ENCODE peak calls at places on chromosome 1, in five cellular contexts. S is endothelial cell of umbilical vein, A is stomach, J is A549, B is MG63. U is an unnamed sample.
A peak's percentile ranks its signal among the peaks of the same experiment; 100 is the strongest.

GRCh38 chr1:167225920-167226319 is 5.2 kb downstream of the POU2F1 start:
- DNase-seq in S (no peak), A (no peak), J (no peak), B (no peak), U (no peak)

GRCh38 chr1:30400436-30400975 is 322.9 kb downstream of the MATN1 start:
- DNase-seq in S (no peak), A (no peak), J (no peak), B (no peak), U (no peak)

GRCh38 chr1:7526867-7527732 is 244.0 kb upstream of the VAMP3 start:
- DNase-seq in S (no peak), A (no peak), J (no peak), B (peak; percentile 16), U (no peak)

GRCh38 chr1:163596541-163597258 is 274.9 kb downstream of the NUF2 start:
- DNase-seq in S (no peak), A (no peak), J (no peak), B (no peak), U (no peak)

GRCh38 chr1:32876341-32877210 is 5.9 kb upstream of the FNDC5 start:
- DNase-seq in S (peak; percentile 58), A (peak; percentile 71), J (peak; percentile 34), B (peak; percentile 32), U (peak; percentile 27)

GRCh38 chr1:33088119-33088906 is 7.4 kb downstream of the AZIN2 start:
- DNase-seq in S (no peak), A (no peak), J (no peak), B (no peak), U (no peak)

GRCh38 chr1:225700889-225701465 is 48.1 kb upstream of the ENAH start:
- DNase-seq in S (no peak), A (no peak), J (no peak), B (no peak), U (no peak)

GRCh38 chr1:178941261-178941689 is 70.4 kb upstream of the ANGPTL1 start:
- DNase-seq in S (no peak), A (no peak), J (no peak), B (no peak), U (no peak)

GRCh38 chr1:40662864-40663263 is 2.6 kb downstream of the RIMS3 start:
- DNase-seq in S (no peak), A (no peak), J (no peak), B (peak; percentile 12), U (no peak)

GRCh38 chr1:5993553-5994510 is 1.6 kb upstream of the NPHP4 start:
- DNase-seq in S (no peak), A (no peak), J (no peak), B (no peak), U (peak; percentile 20)

GRCh38 chr1:162835157-162835899 is 25.6 kb downstream of the CCDC190 start:
- DNase-seq in S (no peak), A (no peak), J (no peak), B (no peak), U (no peak)

GRCh38 chr1:151164732-151165280 is 896 bp downstream of the LYSMD1 start:
- DNase-seq in S (no peak), A (peak; percentile 37), J (no peak), B (no peak), U (no peak)

GRCh38 chr1:33302325-33302724 is 18.6 kb downstream of the A3GALT2 start:
- DNase-seq in S (no peak), A (no peak), J (no peak), B (no peak), U (peak; percentile 7)

GRCh38 chr1:51328279-51328678 is 2.1 kb downstream of the TTC39A start:
- DNase-seq in S (no peak), A (no peak), J (no peak), B (no peak), U (no peak)

GRCh38 chr1:186144505-186144904 is 230.5 kb downstream of the TPR start:
- DNase-seq in S (no peak), A (no peak), J (no peak), B (no peak), U (no peak)

GRCh38 chr1:234093741-234094140 is 189.3 kb downstream of the SLC35F3 start:
- DNase-seq in S (no peak), A (no peak), J (no peak), B (no peak), U (no peak)

GRCh38 chr1:22317231-22317919 is 134.3 kb upstream of the ZBTB40 start:
- DNase-seq in S (peak; percentile 26), A (no peak), J (peak; percentile 25), B (no peak), U (no peak)

GRCh38 chr1:174398246-174398645 is 49.5 kb upstream of the GPR52 start:
- DNase-seq in S (no peak), A (no peak), J (no peak), B (peak; percentile 25), U (no peak)

GRCh38 chr1:81325404-81325803 is 475.3 kb upstream of the ADGRL2 start:
- DNase-seq in S (no peak), A (no peak), J (no peak), B (no peak), U (no peak)

GRCh38 chr1:24276791-24277190 is 42.4 kb upstream of the GRHL3 start:
- DNase-seq in S (no peak), A (no peak), J (no peak), B (no peak), U (no peak)

GRCh38 chr1:205410581-205411298 is 11.1 kb downstream of the LEMD1 start:
- DNase-seq in S (no peak), A (no peak), J (no peak), B (peak; percentile 9), U (no peak)

GRCh38 chr1:222618880-222619321 is 1.0 kb downstream of the MIA3 start:
- DNase-seq in S (peak; percentile 30), A (no peak), J (no peak), B (peak; percentile 55), U (no peak)

GRCh38 chr1:12620142-12620865 is 2.3 kb upstream of the DHRS3 start:
- DNase-seq in S (no peak), A (no peak), J (no peak), B (no peak), U (peak; percentile 55)

GRCh38 chr1:205750683-205751651 is 985 bp upstream of the NUCKS1 start:
- DNase-seq in S (no peak), A (no peak), J (peak; percentile 19), B (no peak), U (no peak)

GRCh38 chr1:105795741-105796140 is 1260.7 kb upstream of the PRMT6 start:
- DNase-seq in S (no peak), A (no peak), J (no peak), B (no peak), U (no peak)

GRCh38 chr1:150069923-150070322 is 2.3 kb downstream of the VPS45 start:
- DNase-seq in S (no peak), A (no peak), J (no peak), B (no peak), U (no peak)

GRCh38 chr1:171833091-171833822 is 8.0 kb upstream of the DNM3 start:
- DNase-seq in S (no peak), A (no peak), J (no peak), B (no peak), U (no peak)

GRCh38 chr1:9350011-9350907 is 57.6 kb downstream of the SPSB1 start:
- DNase-seq in S (no peak), A (no peak), J (no peak), B (peak; percentile 13), U (no peak)

GRCh38 chr1:27872059-27872801 is at the start of gene THEMIS2:
- DNase-seq in S (peak; percentile 52), A (peak; percentile 67), J (no peak), B (peak; percentile 77), U (peak; percentile 76)

GRCh38 chr1:218945050-218945449 is 228.6 kb upstream of the LYPLAL1 start:
- DNase-seq in S (peak; percentile 71), A (no peak), J (peak; percentile 22), B (no peak), U (no peak)

GRCh38 chr1:167328762-167329483 is 108.2 kb downstream of the POU2F1 start:
- DNase-seq in S (no peak), A (no peak), J (no peak), B (no peak), U (no peak)

GRCh38 chr1:28246427-28246832 is 10.5 kb downstream of the ATP5IF1 start:
- DNase-seq in S (peak; percentile 39), A (no peak), J (no peak), B (no peak), U (peak; percentile 88)

GRCh38 chr1:104353580-104353979 is 603.9 kb downstream of the AMY1C start:
- DNase-seq in S (no peak), A (no peak), J (no peak), B (no peak), U (no peak)

GRCh38 chr1:205266584-205267305 is 39.0 kb downstream of the TMCC2 start:
- DNase-seq in S (no peak), A (no peak), J (no peak), B (no peak), U (no peak)

GRCh38 chr1:183022202-183023145 is 746 bp upstream of the LAMC1 start:
- DNase-seq in S (peak; percentile 99), A (peak; percentile 82), J (peak; percentile 90), B (peak; percentile 92), U (peak; percentile 13)

DNA sequence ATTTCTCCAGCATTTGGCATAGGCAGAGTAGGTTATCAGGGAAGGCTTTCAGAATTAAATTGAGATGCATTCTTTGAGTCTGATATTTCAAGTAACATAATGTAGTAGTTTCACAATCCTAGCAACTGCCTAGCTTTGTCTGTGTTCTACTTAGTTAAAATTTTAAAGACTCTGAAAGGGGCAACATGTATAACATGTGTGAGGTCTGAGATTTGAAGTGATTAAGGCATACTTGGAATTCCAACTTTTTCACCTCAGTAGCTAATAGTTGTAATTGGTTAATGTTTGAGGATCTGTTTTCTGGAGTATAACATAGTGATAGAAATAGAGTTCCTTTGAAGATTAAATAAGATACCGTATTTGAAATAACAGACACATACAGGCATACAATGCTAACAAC is 335.2 kb upstream of the BEND5 start:
- DNase-seq in S (no peak), A (no peak), J (no peak), B (no peak), U (no peak)
- H3K9me3 ChIP-seq in S (peaks cover 1% of the 10 kb centered on the region), A (peaks cover 11% of the 10 kb centered on the region), J (no peaks in the 10 kb centered on the region), B (no peaks in the 10 kb centered on the region), U (no peaks in the 10 kb centered on the region)

GRCh38 chr1:229798558-229798957 is 172.5 kb downstream of the URB2 start:
- DNase-seq in S (no peak), A (no peak), J (no peak), B (no peak), U (no peak)
- H3K9me3 ChIP-seq in S (no peaks in the 10 kb centered on the region), A (no peaks in the 10 kb centered on the region), J (peaks cover under 1% of the 10 kb centered on the region), B (no peaks in the 10 kb centered on the region), U (peaks cover 4% of the 10 kb centered on the region)

GRCh38 chr1:38608202-38608864 is 251.2 kb downstream of the RRAGC start:
- DNase-seq in S (peak; percentile 32), A (no peak), J (no peak), B (peak; percentile 9), U (peak; percentile 20)

GRCh38 chr1:38607526-38607925 is 252.0 kb downstream of the RRAGC start:
- DNase-seq in S (no peak), A (no peak), J (no peak), B (no peak), U (no peak)

GRCh38 chr1:38612956-38613355 is 246.6 kb downstream of the RRAGC start:
- DNase-seq in S (no peak), A (no peak), J (no peak), B (no peak), U (no peak)

GRCh38 chr1:38611661-38612211 is 247.8 kb downstream of the RRAGC start:
- DNase-seq in S (no peak), A (no peak), J (no peak), B (no peak), U (no peak)

GRCh38 chr1:38609166-38609880 is 250.2 kb downstream of the RRAGC start:
- DNase-seq in S (no peak), A (no peak), J (no peak), B (no peak), U (no peak)
- H3K9me3 ChIP-seq in S (no peaks in the 10 kb centered on the region), A (no peaks in the 10 kb centered on the region), J (no peaks in the 10 kb centered on the region), B (no peaks in the 10 kb centered on the region), U (no peaks in the 10 kb centered on the region)

GRCh38 chr1:152447484-152447883 is 33.4 kb upstream of the CRNN start:
- DNase-seq in S (no peak), A (no peak), J (no peak), B (no peak), U (no peak)
- H3K9me3 ChIP-seq in S (no peaks in the 10 kb centered on the region), A (no peaks in the 10 kb centered on the region), J (no peaks in the 10 kb centered on the region), B (no peaks in the 10 kb centered on the region), U (no peaks in the 10 kb centered on the region)

U was measured in CD4-positive, CD25-positive, alpha-beta regulatory T cell.